ENCODE peak calls at places on chromosomes 1 and 21, in four cellular contexts. W is AG10803, Y is OCI-LY7, G is astrocyte of the spinal cord. P is an unnamed sample.

GRCh38 chr1:203199481-203200058 is 13.1 kb upstream of the CHI3L1 start:
- DNase-seq in W (peak), Y (no peak), G (no peak), P (peak)

GRCh38 chr1:19651141-19651737 is 7.1 kb downstream of the NBL1 start:
- DNase-seq in Y (peak), G (peak), W (peak), P (peak)

GRCh38 chr1:10339815-10340214 is 59.0 kb upstream of the PGD start:
- DNase-seq in Y (no peak), G (peak), W (peak), P (peak)

GRCh38 chr1:52059326-52059725 is 3.2 kb downstream of the BTF3L4 start:
- DNase-seq in W (peak), G (peak), Y (no peak), P (peak)

GRCh38 chr1:229843627-229844238 is 217.7 kb downstream of the URB2 start:
- DNase-seq in Y (peak), G (peak), W (no peak), P (peak)

GRCh38 chr1:17010601-17011438 is 908 bp downstream of the ATP13A2 start:
- DNase-seq in W (peak), G (no peak), Y (peak), P (peak)

GRCh38 chr1:162230517-162230916 is 146.1 kb downstream of the SPATA46 start:
- DNase-seq in Y (no peak), G (no peak), W (no peak), P (no peak)

GRCh38 chr21:29297483-29298347 is 1.0 kb upstream of the BACH1 start:
- DNase-seq in W (no peak), Y (no peak), G (no peak), P (no peak)

GRCh38 chr1:159918918-159919195 is 6.5 kb downstream of the TAGLN2 start:
- DNase-seq in G (no peak), W (no peak), Y (no peak), P (no peak)

GRCh38 chr21:42047821-42048613 is 23.1 kb upstream of the UMODL1 start:
- DNase-seq in Y (no peak), W (peak), G (peak), P (peak)
- TF ChIP-seq CTCF in Y (no peak), W (peak), G (peak), P (peak)

GRCh38 chr1:175422122-175422521 is 229.5 kb upstream of the KIAA0040 start:
- DNase-seq in G (no peak), Y (no peak), W (no peak), P (no peak)
- TF ChIP-seq CTCF in G (no peak), Y (no peak), W (no peak), P (no peak)

GRCh38 chr1:28112388-28113311 is 24.2 kb upstream of the EYA3 start:
- DNase-seq in G (peak), Y (peak), W (peak), P (peak)
- TF ChIP-seq CTCF in G (peak), Y (peak), W (peak), P (peak)

GRCh38 chr1:9246841-9247785 is 12.5 kb downstream of the H6PD start:
- DNase-seq in W (no peak), G (no peak), Y (no peak), P (no peak)
- TF ChIP-seq CTCF in W (no peak), G (no peak), Y (peak), P (no peak)

DNA sequence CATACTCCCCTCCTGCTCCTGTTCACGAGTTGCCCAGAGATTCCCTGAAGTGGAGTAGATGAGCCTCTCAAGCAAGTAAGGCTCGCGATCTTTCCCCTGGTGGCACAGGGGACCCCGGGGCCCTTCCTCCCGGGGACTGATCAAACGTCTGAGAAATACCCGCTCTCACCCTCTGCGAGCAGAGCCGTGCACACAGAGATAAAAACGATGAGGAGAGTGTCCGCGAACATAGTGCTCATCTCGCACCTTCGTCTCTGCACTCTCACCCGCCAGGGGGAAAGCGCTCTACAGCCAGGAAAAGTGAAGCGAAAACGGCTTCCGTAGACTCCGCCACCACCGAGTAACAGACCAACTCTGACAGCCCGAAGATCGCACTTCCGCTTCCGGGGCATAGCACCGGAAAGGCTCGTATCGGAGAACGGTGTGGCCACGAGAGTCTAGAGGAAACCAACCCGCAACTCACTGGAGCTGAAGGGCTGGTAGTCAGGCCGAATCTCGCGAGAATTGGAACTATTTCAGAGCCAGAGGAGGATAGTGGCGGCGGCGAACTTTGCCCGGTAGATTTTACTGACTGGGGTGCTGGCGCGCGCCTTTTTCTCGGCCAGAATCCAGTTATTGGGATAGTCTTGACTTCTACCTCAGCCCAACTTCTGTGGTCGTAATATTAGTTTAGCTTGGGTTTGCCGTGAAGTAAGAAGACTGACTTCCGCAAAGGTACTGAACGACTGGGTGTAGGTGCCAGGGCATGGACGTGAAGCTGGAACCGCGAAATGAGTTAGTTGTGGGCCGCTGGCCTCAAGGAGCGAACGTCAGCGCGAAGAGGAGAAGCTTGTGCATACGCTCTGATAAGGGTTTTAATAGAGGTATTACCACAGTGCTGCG is at the start of gene TMCO1:
- DNase-seq in Y (peak), W (peak), G (peak), P (peak)
- TF ChIP-seq CTCF in Y (peak), W (peak), G (peak), P (peak)

GRCh38 chr21:35350965-35351364 is 301.9 kb upstream of the RUNX1 start:
- DNase-seq in W (peak), G (peak), Y (no peak), P (no peak)

GRCh38 chr21:35352066-35352770 is 303.1 kb upstream of the RUNX1 start:
- DNase-seq in G (peak), W (peak), Y (no peak), P (peak)

GRCh38 chr21:35351434-35351833 is 302.3 kb upstream of the RUNX1 start:
- DNase-seq in W (peak), G (no peak), Y (no peak), P (no peak)

GRCh38 chr21:35354078-35354477 is 305.0 kb upstream of the RUNX1 start:
- DNase-seq in G (no peak), Y (no peak), W (no peak), P (no peak)

GRCh38 chr21:35352787-35353186 is 303.7 kb upstream of the RUNX1 start:
- DNase-seq in Y (no peak), W (no peak), G (no peak), P (no peak)
- TF ChIP-seq CTCF in Y (no peak), W (no peak), G (no peak), P (no peak)

P was measured in HFFc6.